ENCODE peak calls at places on chromosomes 4 and X, in four cellular contexts. One of them, this sample, is unnamed.

GRCh38 chr4:2400841-2401609 is 17.4 kb downstream of the ZFYVE28 start:
- DNase-seq in cardiac fibroblast: no peak
- DNase-seq in right lobe of liver: no peak
- DNase-seq in right atrium auricular region: no peak
- DNase-seq in this sample: no peak

GRCh38 chr4:107631568-107631967 is 88.5 kb downstream of the PAPSS1 start:
- DNase-seq in cardiac fibroblast: no peak
- DNase-seq in right atrium auricular region: no peak
- DNase-seq in right lobe of liver: peak; percentile 83
- DNase-seq in this sample: peak; percentile 43

GRCh38 chr4:74206088-74206826 is 48.3 kb downstream of the MTHFD2L start:
- DNase-seq in right lobe of liver: no peak
- DNase-seq in cardiac fibroblast: peak; percentile 60
- DNase-seq in right atrium auricular region: no peak
- DNase-seq in this sample: no peak

GRCh38 chrX:56564921-56565861 is 1.8 kb downstream of the UBQLN2 start:
- DNase-seq in right atrium auricular region: no peak
- DNase-seq in cardiac fibroblast: no peak
- DNase-seq in right lobe of liver: no peak
- DNase-seq in this sample: no peak

GRCh38 chr4:57131849-57132745 is 21.9 kb upstream of the IGFBP7 start:
- DNase-seq in right atrium auricular region: no peak
- DNase-seq in right lobe of liver: no peak
- DNase-seq in cardiac fibroblast: peak; percentile 15
- DNase-seq in this sample: peak; percentile 35

GRCh38 chrX:131802836-131803626 is 220.1 kb upstream of the STK26 start:
- DNase-seq in cardiac fibroblast: no peak
- DNase-seq in right lobe of liver: no peak
- DNase-seq in right atrium auricular region: no peak
- DNase-seq in this sample: peak; percentile 73

GRCh38 chr4:13891544-13891939 is 264.0 kb upstream of the BOD1L1 start:
- DNase-seq in right lobe of liver: no peak
- DNase-seq in right atrium auricular region: no peak
- DNase-seq in cardiac fibroblast: no peak
- DNase-seq in this sample: no peak

GRCh38 chr4:7842384-7843279 is 97.0 kb downstream of the AFAP1 start:
- DNase-seq in right lobe of liver: no peak
- DNase-seq in cardiac fibroblast: peak; percentile 98
- DNase-seq in right atrium auricular region: peak; percentile 88
- DNase-seq in this sample: peak; percentile 27

GRCh38 chr4:177464026-177464425 is 21.8 kb upstream of the AGA start:
- DNase-seq in cardiac fibroblast: peak; percentile 9
- DNase-seq in right lobe of liver: no peak
- DNase-seq in right atrium auricular region: no peak
- DNase-seq in this sample: no peak

GRCh38 chrX:76520273-76521054 is 93.0 kb downstream of the MAGEE1 start:
- DNase-seq in right lobe of liver: no peak
- DNase-seq in right atrium auricular region: no peak
- DNase-seq in cardiac fibroblast: no peak
- DNase-seq in this sample: no peak

GRCh38 chr4:154018659-154019058 is 229.8 kb upstream of the SFRP2 start:
- DNase-seq in right atrium auricular region: no peak
- DNase-seq in right lobe of liver: no peak
- DNase-seq in cardiac fibroblast: no peak
- DNase-seq in this sample: no peak

GRCh38 chr4:139214039-139214534 is 37.1 kb upstream of the ELF2 start:
- DNase-seq in right lobe of liver: no peak
- DNase-seq in right atrium auricular region: no peak
- DNase-seq in cardiac fibroblast: no peak
- DNase-seq in this sample: peak; percentile 37

GRCh38 chr4:81802308-81802846 is 330.7 kb upstream of the RASGEF1B start:
- DNase-seq in right lobe of liver: no peak
- DNase-seq in cardiac fibroblast: no peak
- DNase-seq in right atrium auricular region: no peak
- DNase-seq in this sample: no peak

GRCh38 chr4:136967069-136967468 is 565.2 kb downstream of the PCDH18 start:
- DNase-seq in cardiac fibroblast: no peak
- DNase-seq in right lobe of liver: no peak
- DNase-seq in right atrium auricular region: no peak
- DNase-seq in this sample: no peak

GRCh38 chrX:55794420-55794819 is 76.9 kb downstream of the RRAGB start:
- DNase-seq in right atrium auricular region: no peak
- DNase-seq in cardiac fibroblast: no peak
- DNase-seq in right lobe of liver: no peak
- DNase-seq in this sample: no peak

GRCh38 chrX:83511208-83511607 is 3.1 kb downstream of the POU3F4 start:
- DNase-seq in right lobe of liver: no peak
- DNase-seq in cardiac fibroblast: no peak
- DNase-seq in right atrium auricular region: no peak
- DNase-seq in this sample: no peak

GRCh38 chr4:56757270-56757746 is 64.2 kb downstream of the SPINK2 start:
- DNase-seq in cardiac fibroblast: peak; percentile 84
- DNase-seq in right atrium auricular region: no peak
- DNase-seq in right lobe of liver: no peak
- DNase-seq in this sample: no peak

GRCh38 chr4:81040175-81040659 is 9.7 kb downstream of the BMP3 start:
- DNase-seq in right atrium auricular region: no peak
- DNase-seq in cardiac fibroblast: peak; percentile 49
- DNase-seq in right lobe of liver: no peak
- DNase-seq in this sample: no peak

GRCh38 chr4:151807220-151807619 is 46.4 kb upstream of the GATB start:
- DNase-seq in cardiac fibroblast: no peak
- DNase-seq in right lobe of liver: no peak
- DNase-seq in right atrium auricular region: peak; percentile 69
- DNase-seq in this sample: no peak

GRCh38 chr4:15654556-15655222 is 468 bp downstream of the FBXL5 start:
- DNase-seq in right atrium auricular region: peak; percentile 66
- DNase-seq in right lobe of liver: peak; percentile 73
- DNase-seq in cardiac fibroblast: peak; percentile 39
- DNase-seq in this sample: peak; percentile 78

GRCh38 chrX:104288269-104288668 is 33.5 kb upstream of the ESX1 start:
- DNase-seq in right atrium auricular region: no peak
- DNase-seq in cardiac fibroblast: no peak
- DNase-seq in right lobe of liver: no peak
- DNase-seq in this sample: no peak

GRCh38 chr4:114558446-114559020 is 40.1 kb upstream of the UGT8 start:
- DNase-seq in right lobe of liver: no peak
- DNase-seq in right atrium auricular region: no peak
- DNase-seq in cardiac fibroblast: peak; percentile 3
- DNase-seq in this sample: no peak

GRCh38 chrX:42686296-42686695 is 91.7 kb downstream of the PPP1R2C start:
- DNase-seq in right lobe of liver: no peak
- DNase-seq in cardiac fibroblast: peak; percentile 27
- DNase-seq in right atrium auricular region: no peak
- DNase-seq in this sample: no peak

GRCh38 chr4:169103966-169104412 is 93.9 kb upstream of the CBR4 start:
- DNase-seq in cardiac fibroblast: no peak
- DNase-seq in right lobe of liver: peak; percentile 70
- DNase-seq in right atrium auricular region: no peak
- DNase-seq in this sample: no peak

GRCh38 chrX:8140986-8141385 is 30.1 kb downstream of the VCX2 start:
- DNase-seq in right atrium auricular region: no peak
- DNase-seq in cardiac fibroblast: no peak
- DNase-seq in right lobe of liver: no peak
- DNase-seq in this sample: no peak

GRCh38 chrX:112946227-112946626 is 105.6 kb upstream of the AMOT start:
- DNase-seq in right lobe of liver: no peak
- DNase-seq in cardiac fibroblast: no peak
- DNase-seq in right atrium auricular region: no peak
- DNase-seq in this sample: no peak

GRCh38 chr4:48410812-48411211 is 69.5 kb downstream of the SLAIN2 start:
- DNase-seq in right atrium auricular region: no peak
- DNase-seq in cardiac fibroblast: no peak
- DNase-seq in right lobe of liver: no peak
- DNase-seq in this sample: no peak

GRCh38 chr4:160175064-160175643 is 1072.3 kb downstream of the RAPGEF2 start:
- DNase-seq in right lobe of liver: no peak
- DNase-seq in right atrium auricular region: no peak
- DNase-seq in cardiac fibroblast: no peak
- DNase-seq in this sample: no peak

GRCh38 chrX:129813662-129814061 is 30.0 kb downstream of the ZDHHC9 start:
- DNase-seq in cardiac fibroblast: no peak
- DNase-seq in right atrium auricular region: no peak
- DNase-seq in right lobe of liver: no peak
- DNase-seq in this sample: no peak

GRCh38 chrX:11137543-11138139 is 26.5 kb downstream of the HCCS start:
- DNase-seq in right lobe of liver: no peak
- DNase-seq in cardiac fibroblast: peak; percentile 67
- DNase-seq in right atrium auricular region: no peak
- DNase-seq in this sample: no peak

GRCh38 chr4:54669831-54670230 is 12.1 kb downstream of the KIT start:
- DNase-seq in right atrium auricular region: no peak
- DNase-seq in right lobe of liver: no peak
- DNase-seq in cardiac fibroblast: no peak
- DNase-seq in this sample: no peak
- TF ChIP-seq CTCF in right atrium auricular region: no peak
- TF ChIP-seq CTCF in right lobe of liver: no peak
- TF ChIP-seq CTCF in cardiac fibroblast: no peak
- TF ChIP-seq CTCF in this sample: no peak

GRCh38 chr4:185004562-185005208 is 13.6 kb upstream of the HELT start:
- DNase-seq in right atrium auricular region: no peak
- DNase-seq in right lobe of liver: no peak
- DNase-seq in cardiac fibroblast: no peak
- DNase-seq in this sample: peak; percentile 84
- H3K4me3 ChIP-seq in right atrium auricular region: peak overlapping the region; percentile 34
- H3K4me3 ChIP-seq in right lobe of liver: peak overlapping the region; percentile 27
- H3K4me3 ChIP-seq in cardiac fibroblast: peak overlapping the region; percentile 22
- H3K4me3 ChIP-seq in this sample: no peak overlapping the region

GRCh38 chr4:79272761-79273160 is 53.1 kb downstream of the NAA11 start:
- DNase-seq in right lobe of liver: no peak
- DNase-seq in cardiac fibroblast: no peak
- DNase-seq in right atrium auricular region: no peak
- DNase-seq in this sample: no peak
- TF ChIP-seq CTCF in right lobe of liver: no peak
- TF ChIP-seq CTCF in cardiac fibroblast: no peak
- TF ChIP-seq CTCF in right atrium auricular region: no peak
- TF ChIP-seq CTCF in this sample: no peak

GRCh38 chrX:40170830-40171512 is 73.2 kb upstream of the BCOR start:
- DNase-seq in cardiac fibroblast: no peak
- DNase-seq in right atrium auricular region: no peak
- DNase-seq in right lobe of liver: no peak
- DNase-seq in this sample: no peak
- H3K4me3 ChIP-seq in cardiac fibroblast: no peak overlapping the region
- H3K4me3 ChIP-seq in right atrium auricular region: peak overlapping the region; percentile 51
- H3K4me3 ChIP-seq in right lobe of liver: no peak overlapping the region
- H3K4me3 ChIP-seq in this sample: no peak overlapping the region

GRCh38 chr4:77158487-77158861 is 1.5 kb downstream of the CCNG2 start:
- DNase-seq in right atrium auricular region: no peak
- DNase-seq in cardiac fibroblast: peak; percentile 43
- DNase-seq in right lobe of liver: no peak
- DNase-seq in this sample: no peak

GRCh38 chr4:77159798-77160197 is 2.8 kb downstream of the CCNG2 start:
- DNase-seq in cardiac fibroblast: no peak
- DNase-seq in right atrium auricular region: no peak
- DNase-seq in right lobe of liver: no peak
- DNase-seq in this sample: no peak

GRCh38 chr4:77156912-77157858 is at the start of gene CCNG2:
- DNase-seq in cardiac fibroblast: peak; percentile 95
- DNase-seq in right atrium auricular region: peak; percentile 83
- DNase-seq in right lobe of liver: peak; percentile 83
- DNase-seq in this sample: peak; percentile 73

GRCh38 chr4:77156533-77156911 is 485 bp upstream of the CCNG2 start:
- DNase-seq in right atrium auricular region: peak; percentile 99
- DNase-seq in right lobe of liver: peak; percentile 97
- DNase-seq in cardiac fibroblast: peak; percentile 100
- DNase-seq in this sample: peak; percentile 98

DNA sequence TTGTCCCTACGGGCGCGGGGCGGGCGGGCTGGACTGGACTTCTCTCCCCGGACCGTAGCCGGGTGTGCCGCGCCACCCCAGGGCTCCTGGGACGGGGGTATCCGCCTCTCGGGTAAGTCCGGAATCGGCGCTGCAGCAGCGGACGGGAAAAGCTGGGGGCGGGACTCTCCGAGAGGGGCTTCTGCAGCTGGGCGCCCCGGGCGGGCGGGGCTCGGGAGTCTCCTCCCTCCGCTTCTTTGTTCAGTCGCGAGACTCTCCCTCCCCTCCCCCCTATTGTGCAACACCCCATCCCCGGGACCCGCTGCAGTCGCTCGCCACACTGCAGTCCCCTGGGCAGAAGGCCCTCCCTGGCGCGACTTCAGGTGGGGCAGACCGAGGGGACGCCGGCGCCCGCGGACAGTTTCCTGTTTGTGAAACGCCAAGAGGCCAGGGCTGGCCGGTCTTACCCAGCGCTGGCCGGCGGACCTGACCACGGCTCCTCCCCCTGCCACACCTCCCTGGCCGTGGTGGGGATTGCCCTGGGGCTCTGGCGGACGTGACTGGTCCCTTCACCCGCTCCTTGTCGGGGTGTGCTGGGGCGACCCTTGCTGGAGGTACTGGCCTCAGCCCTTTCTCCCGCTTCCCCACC is 966 bp downstream of the CCNG2 start:
- DNase-seq in cardiac fibroblast: peak; percentile 89
- DNase-seq in right lobe of liver: peak; percentile 87
- DNase-seq in right atrium auricular region: peak; percentile 83
- DNase-seq in this sample: peak; percentile 81
- TF ChIP-seq CTCF in cardiac fibroblast: no peak
- TF ChIP-seq CTCF in right lobe of liver: no peak
- TF ChIP-seq CTCF in right atrium auricular region: no peak
- TF ChIP-seq CTCF in this sample: no peak

GRCh38 chr4:41257901-41258300 is 1.2 kb downstream of the UCHL1 start:
- DNase-seq in right atrium auricular region: no peak
- DNase-seq in cardiac fibroblast: no peak
- DNase-seq in right lobe of liver: no peak
- DNase-seq in this sample: no peak
- H3K4me3 ChIP-seq in right atrium auricular region: peak overlapping the region; percentile 65
- H3K4me3 ChIP-seq in cardiac fibroblast: peak overlapping the region; percentile 74
- H3K4me3 ChIP-seq in right lobe of liver: no peak overlapping the region
- H3K4me3 ChIP-seq in this sample: peak overlapping the region; percentile 55

This sample was measured in pancreas.